ENCODE peak calls at places on chromosomes 3 and 15, in seven cellular contexts. B is choroid plexus epithelial cell, Q is BJ, C is RWPE2, V is dorsolateral prefrontal cortex, I is endothelial cell, L is pancreas. T is an unnamed sample.

GRCh38 chr3:42803800-42804112 is 534 bp downstream of the HIGD1A start:
- DNase-seq in B (no peak), Q (no peak), C (no peak), V (peak), I (peak), L (peak), T (peak)

GRCh38 chr15:96070636-96071035 is 259.9 kb upstream of the NR2F2 start:
- DNase-seq in B (peak), Q (no peak), C (no peak), V (no peak), I (no peak), L (no peak), T (no peak)

GRCh38 chr15:29631076-29632070 is 190.9 kb downstream of the TJP1 start:
- DNase-seq in B (no peak), Q (no peak), C (no peak), V (no peak), I (no peak), L (peak), T (no peak)

GRCh38 chr15:68818671-68819450 is 1.8 kb downstream of the ANP32A start:
- DNase-seq in B (peak), Q (no peak), C (no peak), V (no peak), I (peak), L (peak), T (peak)

GRCh38 chr3:165279471-165279870 is 83.3 kb upstream of the SLITRK3 start:
- DNase-seq in B (no peak), Q (no peak), C (no peak), V (no peak), I (no peak), L (no peak), T (no peak)

GRCh38 chr3:99108508-99108907 is 207.0 kb upstream of the DCBLD2 start:
- DNase-seq in B (peak), Q (peak), C (no peak), V (no peak), I (no peak), L (no peak), T (no peak)

GRCh38 chr3:51397389-51397788 is 6.3 kb downstream of the RBM15B start:
- DNase-seq in B (no peak), Q (no peak), C (no peak), V (no peak), I (no peak), L (no peak), T (no peak)

GRCh38 chr15:63374686-63375520 is 6.7 kb downstream of the CA12 start:
- DNase-seq in B (peak), Q (no peak), C (peak), V (peak), I (no peak), L (no peak), T (no peak)

GRCh38 chr3:45043715-45044299 is 17.7 kb downstream of the CLEC3B start:
- DNase-seq in B (peak), Q (peak), C (no peak), V (no peak), I (no peak), L (no peak), T (no peak)

GRCh38 chr3:190369701-190370295 is 18.2 kb upstream of the CLDN16 start:
- DNase-seq in B (peak), Q (no peak), C (no peak), V (no peak), I (no peak), L (no peak), T (no peak)

GRCh38 chr3:143167956-143168355 is 48.4 kb downstream of the CHST2 start:
- DNase-seq in B (peak), Q (no peak), C (no peak), V (no peak), I (no peak), L (no peak), T (no peak)

GRCh38 chr3:69161587-69162196 is 39.3 kb upstream of the LMOD3 start:
- DNase-seq in B (peak), Q (no peak), C (no peak), V (no peak), I (peak), L (no peak), T (peak)

GRCh38 chr3:139534444-139534812 is 5.1 kb downstream of the RBP1 start:
- DNase-seq in B (peak), Q (peak), C (peak), V (no peak), I (no peak), L (peak), T (no peak)

GRCh38 chr15:41928637-41929620 is 35.1 kb upstream of the SPTBN5 start:
- DNase-seq in B (no peak), Q (no peak), C (no peak), V (no peak), I (no peak), L (no peak), T (peak)

GRCh38 chr3:173531602-173532001 is 134.1 kb downstream of the NLGN1 start:
- DNase-seq in B (no peak), Q (no peak), C (no peak), V (no peak), I (no peak), L (no peak), T (no peak)

DNA sequence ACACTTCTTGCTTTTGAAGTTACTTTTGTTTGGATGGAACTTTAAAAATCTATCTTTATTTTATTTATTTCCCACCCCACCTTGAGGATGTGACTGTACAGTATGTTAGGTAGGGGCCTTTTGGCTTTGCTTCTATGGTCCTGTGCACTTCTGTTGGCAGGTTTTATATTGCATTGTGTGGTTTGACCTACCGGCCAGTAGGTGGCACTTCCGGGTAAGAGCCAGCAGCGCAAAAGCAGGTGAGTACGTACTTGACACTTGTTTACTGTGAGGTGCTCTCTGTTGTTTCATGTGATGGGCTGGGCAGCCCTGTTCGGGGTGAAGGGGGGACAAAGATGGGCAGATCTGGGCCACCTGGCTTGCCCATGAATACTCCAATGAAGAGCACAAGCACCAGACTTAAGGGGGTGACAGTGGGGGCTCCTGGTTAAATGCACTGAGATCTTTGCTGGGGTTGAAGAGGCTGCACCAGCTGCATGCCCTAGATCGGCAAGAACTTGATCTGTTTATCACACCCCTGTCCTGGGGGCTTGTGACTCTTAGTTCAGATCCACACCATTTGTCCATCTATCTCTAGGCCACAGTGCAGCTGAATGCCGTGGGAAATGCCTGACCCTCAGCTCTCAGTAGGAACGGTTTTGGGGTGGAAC is 131.6 kb downstream of the NLGN1 start:
- DNase-seq in B (peak), Q (no peak), C (no peak), V (no peak), I (peak), L (no peak), T (peak)
- TF ChIP-seq CTCF in B (peak), Q (peak), C (peak), V (no peak), I (peak), L (peak), T (peak)

DNA sequence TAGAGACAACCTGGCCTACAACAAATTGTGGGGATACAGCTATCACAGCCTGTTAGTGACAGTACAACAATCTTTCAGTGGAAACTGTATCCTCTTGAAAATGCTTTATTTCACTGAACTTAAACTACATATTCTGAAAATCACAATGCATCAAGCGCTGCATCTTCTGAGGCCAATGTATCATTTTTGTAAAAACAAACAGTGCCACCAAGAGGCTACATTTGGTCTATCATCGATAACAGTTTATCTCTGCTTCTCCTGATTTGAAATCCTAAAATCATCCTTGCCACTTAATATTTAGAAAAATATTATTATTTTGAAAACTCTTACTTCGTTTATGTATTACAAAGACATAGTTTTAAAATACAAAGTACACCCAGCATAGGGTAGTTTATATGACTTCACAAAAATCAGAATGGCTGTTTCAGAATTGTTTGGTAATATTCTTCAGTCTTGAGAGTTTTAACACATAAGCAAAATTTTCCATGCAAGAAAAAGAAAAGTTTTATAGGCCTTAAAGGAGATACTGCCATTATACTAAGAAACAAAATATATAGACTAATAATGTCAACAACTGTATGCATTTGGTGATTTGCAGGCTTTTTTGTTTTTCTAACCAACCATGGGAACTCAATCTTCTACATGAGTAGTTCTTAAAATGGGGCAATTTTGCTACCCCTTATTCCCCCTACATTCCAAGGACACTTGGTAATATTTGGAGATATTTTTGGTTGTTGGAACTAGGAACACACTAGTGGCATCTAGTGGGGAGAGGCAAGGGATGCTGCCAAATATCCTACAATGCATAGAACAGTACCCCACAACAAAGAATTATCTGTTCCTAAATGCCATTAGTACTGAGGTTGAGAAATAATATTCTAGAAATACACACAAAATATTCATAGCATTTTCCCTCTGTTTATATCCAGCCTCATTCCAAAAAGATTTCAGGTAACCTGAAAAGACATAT is 42.3 kb downstream of the WDR72 start:
- DNase-seq in B (peak), Q (no peak), C (no peak), V (no peak), I (no peak), L (no peak), T (no peak)
- TF ChIP-seq CTCF in B (peak), Q (no peak), C (peak), V (peak), I (peak), L (peak), T (peak)

GRCh38 chr15:74229686-74230085 is 6.4 kb upstream of the CCDC33 start:
- DNase-seq in B (no peak), Q (no peak), C (no peak), V (no peak), I (no peak), L (no peak), T (no peak)
- TF ChIP-seq CTCF in B (no peak), Q (no peak), C (no peak), V (no peak), I (no peak), L (no peak), T (no peak)

GRCh38 chr15:67385971-67386370 is 131.4 kb downstream of the IQCH start:
- DNase-seq in B (peak), Q (no peak), C (no peak), V (no peak), I (no peak), L (no peak), T (no peak)
- TF ChIP-seq CTCF in B (peak), Q (peak), C (peak), V (no peak), I (no peak), L (no peak), T (no peak)

GRCh38 chr15:77784361-77785292 is 151.9 kb upstream of the LINGO1 start:
- DNase-seq in B (peak), Q (no peak), C (no peak), V (peak), I (peak), L (no peak), T (peak)
- TF ChIP-seq CTCF in B (peak), Q (peak), C (peak), V (peak), I (peak), L (no peak), T (peak)

GRCh38 chr15:43187544-43188155 is 2.4 kb downstream of the CCNDBP1 start:
- DNase-seq in B (peak), Q (no peak), C (no peak), V (no peak), I (no peak), L (no peak), T (no peak)

GRCh38 chr15:43184407-43185160 is 619 bp upstream of the CCNDBP1 start:
- DNase-seq in B (no peak), Q (no peak), C (no peak), V (no peak), I (no peak), L (no peak), T (no peak)

GRCh38 chr15:43183270-43183669 is 1.9 kb upstream of the CCNDBP1 start:
- DNase-seq in B (no peak), Q (no peak), C (no peak), V (no peak), I (no peak), L (no peak), T (no peak)

GRCh38 chr15:43186003-43186353 is 775 bp downstream of the CCNDBP1 start:
- DNase-seq in B (no peak), Q (no peak), C (no peak), V (no peak), I (no peak), L (peak), T (peak)

GRCh38 chr15:43185161-43186002 is at the start of gene CCNDBP1:
- DNase-seq in B (peak), Q (peak), C (peak), V (peak), I (peak), L (peak), T (peak)
- TF ChIP-seq CTCF in B (peak), Q (peak), C (peak), V (peak), I (peak), L (no peak), T (peak)

GRCh38 chr3:156554842-156555687 is at the start of gene SSR3:
- DNase-seq in B (peak), Q (peak), C (peak), V (peak), I (peak), L (peak), T (peak)
- TF ChIP-seq CTCF in B (peak), Q (no peak), C (no peak), V (peak), I (no peak), L (peak), T (no peak)

GRCh38 chr3:186514296-186515002 is 29.7 kb downstream of the CRYGS start:
- DNase-seq in B (peak), Q (no peak), C (no peak), V (no peak), I (peak), L (no peak), T (no peak)
- TF ChIP-seq CTCF in B (peak), Q (peak), C (no peak), V (peak), I (peak), L (peak), T (peak)

DNA sequence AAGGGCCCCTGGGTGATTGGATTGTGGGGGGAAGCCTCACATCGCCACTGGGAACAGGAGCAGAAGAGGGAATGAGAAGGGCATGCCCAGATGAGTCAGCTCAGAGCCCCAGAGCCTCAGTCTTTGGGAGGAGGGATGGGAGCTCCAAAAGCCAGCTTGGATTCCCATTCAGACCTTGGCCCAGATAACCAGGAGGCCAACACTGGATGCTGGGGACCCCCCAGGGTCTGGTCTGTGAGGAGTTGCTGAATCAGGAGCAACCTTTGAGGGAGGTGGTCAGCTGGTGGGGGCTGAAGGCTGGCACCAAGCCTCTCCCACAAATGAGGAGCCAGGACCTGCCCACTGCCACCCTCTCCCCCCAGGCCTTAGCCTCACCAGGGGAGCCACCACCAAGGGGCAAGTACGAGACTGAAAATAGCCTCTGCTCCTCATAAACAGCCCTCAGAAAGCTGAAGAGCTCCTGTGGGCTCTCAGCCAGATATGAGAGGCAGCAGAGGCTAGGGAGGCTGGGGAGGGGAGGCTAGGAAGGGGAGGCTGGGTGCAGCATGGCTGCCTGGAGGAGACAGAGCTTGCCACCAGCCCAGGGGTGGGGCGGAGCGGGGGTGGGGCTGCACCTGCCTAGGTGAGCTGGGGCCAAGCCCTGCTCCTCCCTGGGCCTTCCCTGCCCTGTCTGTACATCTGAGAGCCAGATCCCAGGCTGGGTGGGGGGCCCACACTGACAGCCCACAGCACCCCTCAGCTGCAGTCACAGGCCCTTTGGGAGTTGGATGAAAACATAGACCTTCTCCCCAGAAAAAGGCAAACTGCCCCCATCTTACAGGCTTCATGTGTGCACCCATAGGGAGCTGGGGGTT is 99.8 kb downstream of the SEC22A start:
- DNase-seq in B (no peak), Q (no peak), C (no peak), V (no peak), I (no peak), L (no peak), T (no peak)
- TF ChIP-seq CTCF in B (no peak), Q (no peak), C (no peak), V (no peak), I (no peak), L (no peak), T (no peak)